ENCODE peak calls at places on chromosomes 16 and 17, in four cellular contexts. Y is mesenchymal stem cell; J is GM13976; H is stimulated activated CD8-positive, alpha-beta memory T cell treated with anti-CD3 and anti-CD28 coated beads, Interleukin-7, amount 100 ng/mL, for 1 hour. K is an unnamed sample.

GRCh38 chr16:20291807-20292206 is 35.5 kb downstream of the GP2 start:
- DNase-seq in Y (no peak), J (no peak), H (no peak), K (no peak)

GRCh38 chr17:77528516-77529327 is 388.0 kb downstream of the SEC14L1 start:
- DNase-seq in Y (no peak), J (no peak), H (no peak), K (peak; percentile 75)

GRCh38 chr17:12856451-12856850 is 67.2 kb downstream of the ARHGAP44 start:
- DNase-seq in Y (no peak), J (no peak), H (no peak), K (no peak)

GRCh38 chr17:76843703-76844484 is 24.3 kb upstream of the MGAT5B start:
- DNase-seq in Y (peak; percentile 53), J (no peak), H (no peak), K (no peak)

GRCh38 chr17:82051776-82052637 is at the start of the genes GPS1 and RFNG:
- DNase-seq in Y (peak; percentile 54), J (peak; percentile 95), H (peak; percentile 62), K (no peak)

GRCh38 chr17:20123209-20123608 is 114.0 kb downstream of the SPECC1 start:
- DNase-seq in Y (no peak), J (no peak), H (no peak), K (no peak)

GRCh38 chr17:77579131-77579530 is 379.4 kb upstream of the TNRC6C start:
- DNase-seq in Y (no peak), J (no peak), H (no peak), K (no peak)

GRCh38 chr17:38958326-38958725 is 8.9 kb downstream of the FBXO47 start:
- DNase-seq in Y (peak; percentile 22), J (no peak), H (no peak), K (no peak)

GRCh38 chr17:68356520-68356919 is 65.2 kb downstream of the ARSG start:
- DNase-seq in Y (no peak), J (peak; percentile 58), H (peak; percentile 29), K (no peak)